ENCODE peak calls at places on chromosomes 12 and 14, in six cellular contexts. W is HCT116, O is K562, A is Panc1, G is GM23338, J is upper lobe of left lung. H is an unnamed sample.
A peak's percentile ranks its signal among the peaks of the same experiment; 100 is the strongest.

GRCh38 chr14:93019367-93019843 is 96.3 kb downstream of the ITPK1 start:
- ATAC-seq in W (no peak), O (no peak), A (no peak), G (peak; percentile 38), J (no peak), H (peak; percentile 46)

GRCh38 chr14:76870146-76870545 is 43.9 kb downstream of the LRRC74A start:
- ATAC-seq in W (peak; percentile 74), O (peak; percentile 47), A (peak; percentile 63), G (peak; percentile 24), J (no peak), H (no peak)

GRCh38 chr14:32382704-32383103 is 53.6 kb downstream of the AKAP6 start:
- ATAC-seq in W (peak; percentile 93), O (peak; percentile 74), A (no peak), G (peak; percentile 91), J (no peak), H (no peak)

GRCh38 chr14:66422019-66422946 is 63.9 kb upstream of the CCDC196 start:
- ATAC-seq in W (no peak), O (no peak), A (no peak), G (no peak), J (no peak), H (no peak)

GRCh38 chr14:71693373-71693772 is 238.9 kb upstream of the RGS6 start:
- ATAC-seq in W (no peak), O (no peak), A (no peak), G (no peak), J (no peak), H (no peak)

GRCh38 chr14:99047436-99048110 is 224.4 kb downstream of the BCL11B start:
- ATAC-seq in W (no peak), O (no peak), A (no peak), G (no peak), J (no peak), H (no peak)

GRCh38 chr12:66189476-66189823 is 436 bp downstream of the IRAK3 start:
- ATAC-seq in W (no peak), O (no peak), A (no peak), G (no peak), J (no peak), H (peak; percentile 48)

GRCh38 chr14:56789955-56790354 is 20.3 kb downstream of the OTX2 start:
- ATAC-seq in W (no peak), O (no peak), A (no peak), G (no peak), J (no peak), H (no peak)

GRCh38 chr14:77337880-77338279 is 17.0 kb downstream of the GSTZ1 start:
- ATAC-seq in W (no peak), O (no peak), A (no peak), G (peak; percentile 67), J (no peak), H (no peak)

GRCh38 chr12:45575417-45575816 is 154.1 kb upstream of the ARID2 start:
- ATAC-seq in W (no peak), O (no peak), A (no peak), G (no peak), J (no peak), H (no peak)

GRCh38 chr12:6843118-6843902 is 2.6 kb downstream of the GNB3 start:
- ATAC-seq in W (no peak), O (peak; percentile 93), A (peak; percentile 56), G (peak; percentile 62), J (no peak), H (no peak)

GRCh38 chr14:72254202-72254939 is 322.1 kb downstream of the RGS6 start:
- ATAC-seq in W (no peak), O (no peak), A (no peak), G (peak; percentile 56), J (no peak), H (no peak)

GRCh38 chr14:60805881-60806569 is 71.5 kb downstream of the MNAT1 start:
- ATAC-seq in W (no peak), O (no peak), A (no peak), G (no peak), J (no peak), H (no peak)

GRCh38 chr14:77230914-77231313 is 40.1 kb downstream of the NGB start:
- ATAC-seq in W (no peak), O (no peak), A (no peak), G (no peak), J (no peak), H (no peak)

GRCh38 chr12:89370411-89370810 is 18.1 kb upstream of the DUSP6 start:
- ATAC-seq in W (no peak), O (no peak), A (no peak), G (no peak), J (no peak), H (no peak)

GRCh38 chr14:104150201-104151027 is 12.0 kb downstream of the KIF26A start:
- ATAC-seq in W (peak; percentile 43), O (peak; percentile 44), A (no peak), G (peak; percentile 39), J (no peak), H (no peak)

GRCh38 chr14:61048640-61049039 is 67.6 kb downstream of the SLC38A6 start:
- ATAC-seq in W (no peak), O (no peak), A (no peak), G (no peak), J (no peak), H (peak; percentile 43)

GRCh38 chr14:65850429-65851145 is 438.1 kb downstream of the FUT8 start:
- ATAC-seq in W (no peak), O (no peak), A (no peak), G (no peak), J (no peak), H (no peak)

GRCh38 chr14:60488175-60488574 is 2.3 kb upstream of the C14orf39 start:
- ATAC-seq in W (no peak), O (no peak), A (no peak), G (no peak), J (no peak), H (no peak)

GRCh38 chr12:121535150-121536057 is 45.4 kb downstream of the KDM2B start:
- ATAC-seq in W (no peak), O (no peak), A (no peak), G (no peak), J (no peak), H (no peak)

GRCh38 chr12:121533391-121534090 is 47.3 kb downstream of the KDM2B start:
- ATAC-seq in W (no peak), O (no peak), A (no peak), G (no peak), J (no peak), H (no peak)

GRCh38 chr12:121536058-121536928 is 44.5 kb downstream of the KDM2B start:
- ATAC-seq in W (peak; percentile 41), O (peak; percentile 93), A (peak; percentile 86), G (peak; percentile 70), J (peak; percentile 86), H (peak; percentile 83)

GRCh38 chr12:121532503-121533390 is 48.1 kb downstream of the KDM2B start:
- ATAC-seq in W (no peak), O (no peak), A (no peak), G (no peak), J (no peak), H (no peak)

GRCh38 chr12:121534495-121535148 is 46.2 kb downstream of the KDM2B start:
- ATAC-seq in W (no peak), O (no peak), A (no peak), G (peak; percentile 13), J (no peak), H (no peak)
- TF ChIP-seq POLR2AphosphoS5 in W (no peak), O (no peak), A (no peak), G (peak; percentile 36), J (no peak), H (no peak)

DNA sequence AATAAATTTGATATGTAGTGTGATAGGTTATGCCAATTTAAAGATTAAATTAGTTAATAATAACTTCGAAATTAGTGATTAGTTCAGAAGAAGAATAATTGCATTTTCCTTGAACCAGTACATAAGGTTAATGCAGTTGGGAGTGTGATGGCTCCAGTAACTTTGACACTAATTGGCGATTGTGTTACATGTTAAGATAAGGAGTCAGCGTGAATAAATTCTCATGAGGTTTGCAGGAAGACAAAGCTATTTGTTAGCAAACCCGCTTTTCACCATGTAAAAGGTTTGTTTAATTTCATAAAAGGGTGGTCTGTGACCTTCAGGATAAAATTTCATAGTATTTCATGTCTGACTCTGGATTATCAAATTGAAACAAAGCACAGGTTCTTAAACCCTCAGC is 1226.8 kb downstream of the SLC16A7 start:
- ATAC-seq in W (no peak), O (no peak), A (no peak), G (no peak), J (no peak), H (no peak)
- H3K4me1 ChIP-seq in W (no peaks in the 10 kb centered on the region), O (no peaks in the 10 kb centered on the region), A (no peaks in the 10 kb centered on the region), G (no peaks in the 10 kb centered on the region), J (no peaks in the 10 kb centered on the region), H (no peaks in the 10 kb centered on the region)

DNA sequence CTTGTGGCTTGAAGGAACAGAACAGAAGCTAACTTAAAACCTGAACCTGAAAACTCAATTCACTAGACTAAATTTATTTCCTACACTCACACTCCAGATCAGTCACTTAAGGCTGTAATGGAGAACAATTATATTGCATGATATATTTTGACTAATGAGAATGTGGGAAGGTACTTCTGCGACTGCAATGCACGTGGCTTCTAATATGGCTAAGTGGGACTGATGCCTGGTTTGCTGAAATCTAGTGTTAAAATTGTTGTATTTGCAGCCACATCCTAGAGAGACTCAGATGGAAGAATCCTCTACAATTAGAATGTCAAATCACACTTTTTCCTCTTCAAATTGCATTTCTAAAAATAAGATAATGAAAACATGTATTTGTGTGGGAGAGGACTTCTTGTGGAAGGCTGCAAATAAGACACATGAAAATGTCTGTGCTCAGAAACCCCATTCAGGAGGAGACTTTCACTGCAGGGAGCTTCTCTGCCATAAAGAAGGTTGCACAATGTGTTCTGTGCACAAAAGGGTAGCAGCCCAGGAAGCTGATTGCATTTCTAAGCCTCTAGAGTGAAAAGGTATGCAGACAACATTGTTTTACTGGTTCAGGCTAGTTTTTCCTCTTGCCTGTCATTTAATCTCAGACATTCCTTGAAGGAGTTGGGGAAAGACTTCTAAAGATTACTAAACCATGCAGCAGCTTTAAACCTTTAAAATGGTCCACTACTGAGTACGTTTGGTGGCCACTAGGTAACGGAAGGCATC is 224.3 kb downstream of the NEDD1 start:
- ATAC-seq in W (no peak), O (no peak), A (no peak), G (peak; percentile 97), J (no peak), H (no peak)
- TF ChIP-seq POLR2AphosphoS5 in W (no peak), O (no peak), A (no peak), G (no peak), J (no peak), H (no peak)

DNA sequence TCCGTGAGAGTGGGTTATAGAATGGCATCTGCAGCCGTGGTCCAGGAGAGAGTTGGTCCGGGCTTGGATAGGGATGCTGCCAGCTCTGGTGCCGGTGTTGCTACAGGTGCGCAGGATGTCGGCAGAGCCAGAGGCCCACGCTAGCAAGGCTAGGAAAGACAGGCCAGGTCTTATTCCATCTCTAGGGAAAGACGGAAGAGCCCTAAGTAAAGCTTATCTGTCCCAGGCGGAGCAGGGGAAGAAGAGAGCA is 485 bp upstream of the PSME1 start:
- ATAC-seq in W (no peak), O (no peak), A (peak; percentile 40), G (no peak), J (no peak), H (no peak)
- H3K4me1 ChIP-seq in W (peaks cover 38% of the 10 kb centered on the region), O (peaks cover 29% of the 10 kb centered on the region), A (peaks cover 30% of the 10 kb centered on the region), G (peaks cover 22% of the 10 kb centered on the region), J (peaks cover 35% of the 10 kb centered on the region), H (no peaks in the 10 kb centered on the region)

GRCh38 chr12:24888813-24889212 is 60.1 kb downstream of the BCAT1 start:
- ATAC-seq in W (no peak), O (no peak), A (no peak), G (no peak), J (no peak), H (no peak)
- TF ChIP-seq POLR2AphosphoS5 in W (no peak), O (no peak), A (no peak), G (no peak), J (no peak), H (no peak)

H was measured in gastroesophageal sphincter.